ENCODE peak calls at places on chromosomes 5 and 9, in six cellular contexts. E is heart left ventricle, D is upper lobe of left lung, V is stomach, B is HCT116, J is A549. G is an unnamed sample.

GRCh38 chr5:74579215-74579614 is 61.3 kb downstream of the ENC1 start:
- DNase-seq in D (no peak), J (no peak), B (no peak), E (no peak), V (no peak), G (no peak)

GRCh38 chr9:94160594-94161501 is 76.6 kb downstream of the PTPDC1 start:
- DNase-seq in D (no peak), E (no peak), B (peak), V (no peak), J (no peak), G (no peak)

GRCh38 chr5:73692981-73693380 is 67.0 kb downstream of the ARHGEF28 start:
- DNase-seq in V (no peak), B (no peak), D (no peak), J (no peak), E (no peak), G (no peak)

GRCh38 chr9:132155514-132155913 is 6.3 kb upstream of the NTNG2 start:
- DNase-seq in V (no peak), D (no peak), E (no peak), J (no peak), B (no peak), G (no peak)

GRCh38 chr9:91903126-91903911 is 46.7 kb downstream of the ROR2 start:
- DNase-seq in B (no peak), D (no peak), E (no peak), V (no peak), J (no peak), G (no peak)

GRCh38 chr9:35748239-35748857 is 680 bp downstream of the GBA2 start:
- DNase-seq in V (no peak), E (no peak), B (no peak), D (no peak), J (no peak), G (no peak)

GRCh38 chr5:194603-195209 is 3.4 kb downstream of the LRRC14B start:
- DNase-seq in J (no peak), V (no peak), E (peak), D (no peak), B (no peak), G (no peak)

GRCh38 chr5:159874308-159874707 is 42.0 kb upstream of the ADRA1B start:
- DNase-seq in J (peak), D (no peak), E (no peak), B (no peak), V (no peak), G (no peak)

GRCh38 chr9:130570200-130570599 is 9.2 kb upstream of the FUBP3 start:
- DNase-seq in J (no peak), V (no peak), B (peak), E (no peak), D (no peak), G (no peak)

GRCh38 chr9:4297151-4297794 is 2.6 kb downstream of the GLIS3 start:
- DNase-seq in V (peak), D (peak), E (peak), B (peak), J (peak), G (peak)

GRCh38 chr9:123929177-123929869 is 603 bp downstream of the DENND1A start:
- DNase-seq in V (no peak), J (no peak), D (no peak), B (no peak), E (no peak), G (no peak)
- H3K27ac ChIP-seq in V (peak), J (peak), D (peak), B (peak), E (peak), G (peak)

DNA sequence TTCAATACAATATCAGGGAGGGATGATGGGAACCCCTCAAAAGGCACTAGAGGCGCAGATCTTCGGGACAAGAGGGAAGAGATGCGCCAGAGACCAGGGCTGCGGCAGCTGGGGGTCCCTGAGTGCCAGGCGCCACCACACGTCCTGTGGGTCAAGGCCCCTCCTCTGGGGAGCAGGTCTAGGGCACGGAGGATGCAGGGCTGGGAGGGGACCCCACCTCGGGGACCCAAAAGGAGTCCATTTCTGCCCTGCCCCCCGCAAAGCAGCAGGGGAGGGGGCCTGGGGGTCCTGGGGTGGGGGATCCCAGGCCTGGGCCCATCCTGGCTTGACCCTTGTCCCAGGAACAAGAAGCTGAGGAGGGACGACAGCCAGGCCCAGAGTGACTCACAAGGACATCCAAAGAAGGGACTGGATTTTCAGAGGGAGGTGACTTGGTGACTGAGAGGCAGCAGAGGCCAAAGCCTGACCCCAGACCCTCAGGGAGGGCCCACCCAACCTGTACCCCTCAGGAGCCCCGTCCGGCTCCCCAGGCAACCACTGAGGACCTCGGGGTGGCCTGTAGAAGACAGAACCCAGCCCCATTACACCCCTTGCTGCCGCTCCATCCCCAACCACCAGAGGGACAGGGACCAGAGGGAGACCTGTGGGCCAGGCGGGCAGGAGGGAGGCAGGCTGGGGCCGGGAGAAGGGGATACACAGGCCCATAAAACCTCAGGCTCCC is 54.2 kb downstream of the LRSAM1 start:
- DNase-seq in D (no peak), V (no peak), J (peak), B (no peak), E (no peak), G (no peak)
- TF ChIP-seq POLR2A in D (no peak), V (no peak), J (no peak), B (no peak), E (no peak), G (no peak)

DNA sequence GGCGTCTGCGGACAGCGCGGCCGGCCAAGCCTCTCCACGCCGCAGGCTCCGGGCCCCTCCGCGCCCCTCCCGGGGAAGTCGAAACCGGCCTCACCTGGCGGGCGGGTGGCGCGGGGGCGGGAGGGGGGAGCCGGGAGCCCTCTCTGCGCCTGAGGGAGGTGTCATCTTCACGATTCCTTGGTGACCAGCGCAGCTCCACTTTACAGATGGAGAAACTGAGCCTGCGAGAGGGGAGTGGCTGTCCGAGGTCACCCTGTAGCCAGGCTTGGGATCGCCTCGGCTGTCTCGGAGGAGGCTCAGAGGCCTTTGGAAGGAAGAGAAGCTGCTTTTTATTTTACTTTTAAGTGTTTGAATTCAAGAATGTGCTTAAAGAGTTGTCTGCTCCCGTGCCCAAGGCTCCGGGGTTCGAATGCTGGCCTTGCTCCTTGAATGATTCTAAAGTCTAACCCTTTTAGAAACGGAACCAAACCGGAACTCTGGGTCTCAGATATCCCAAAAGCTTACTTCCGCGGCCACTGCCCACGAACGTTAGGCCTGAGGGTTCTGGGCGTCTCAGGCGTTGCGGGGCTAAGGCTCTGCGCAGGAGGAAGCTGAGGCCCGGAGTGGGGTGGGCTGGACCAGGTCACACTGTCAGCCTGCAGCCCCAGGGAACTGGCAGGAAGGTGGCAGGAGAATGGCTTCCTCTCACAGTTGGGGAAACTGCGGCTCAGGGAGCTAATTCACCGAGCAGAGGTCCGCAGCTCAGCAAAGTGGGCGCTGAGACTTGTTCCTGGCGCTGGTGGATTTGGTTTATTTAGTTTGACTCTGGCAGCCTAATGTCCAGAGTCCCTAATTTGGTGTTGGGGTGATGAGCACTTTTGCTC is 827 bp downstream of the SUSD3 start:
- DNase-seq in B (no peak), J (no peak), E (no peak), D (peak), V (peak), G (no peak)
- H3K27ac ChIP-seq in B (peak), J (peak), E (no peak), D (peak), V (peak), G (peak)

GRCh38 chr9:137310190-137311052 is 8.3 kb upstream of the NRARP start:
- DNase-seq in D (peak), E (no peak), B (no peak), J (no peak), V (no peak), G (no peak)
- TF ChIP-seq POLR2A in D (no peak), E (no peak), B (no peak), J (no peak), V (no peak), G (no peak)

DNA sequence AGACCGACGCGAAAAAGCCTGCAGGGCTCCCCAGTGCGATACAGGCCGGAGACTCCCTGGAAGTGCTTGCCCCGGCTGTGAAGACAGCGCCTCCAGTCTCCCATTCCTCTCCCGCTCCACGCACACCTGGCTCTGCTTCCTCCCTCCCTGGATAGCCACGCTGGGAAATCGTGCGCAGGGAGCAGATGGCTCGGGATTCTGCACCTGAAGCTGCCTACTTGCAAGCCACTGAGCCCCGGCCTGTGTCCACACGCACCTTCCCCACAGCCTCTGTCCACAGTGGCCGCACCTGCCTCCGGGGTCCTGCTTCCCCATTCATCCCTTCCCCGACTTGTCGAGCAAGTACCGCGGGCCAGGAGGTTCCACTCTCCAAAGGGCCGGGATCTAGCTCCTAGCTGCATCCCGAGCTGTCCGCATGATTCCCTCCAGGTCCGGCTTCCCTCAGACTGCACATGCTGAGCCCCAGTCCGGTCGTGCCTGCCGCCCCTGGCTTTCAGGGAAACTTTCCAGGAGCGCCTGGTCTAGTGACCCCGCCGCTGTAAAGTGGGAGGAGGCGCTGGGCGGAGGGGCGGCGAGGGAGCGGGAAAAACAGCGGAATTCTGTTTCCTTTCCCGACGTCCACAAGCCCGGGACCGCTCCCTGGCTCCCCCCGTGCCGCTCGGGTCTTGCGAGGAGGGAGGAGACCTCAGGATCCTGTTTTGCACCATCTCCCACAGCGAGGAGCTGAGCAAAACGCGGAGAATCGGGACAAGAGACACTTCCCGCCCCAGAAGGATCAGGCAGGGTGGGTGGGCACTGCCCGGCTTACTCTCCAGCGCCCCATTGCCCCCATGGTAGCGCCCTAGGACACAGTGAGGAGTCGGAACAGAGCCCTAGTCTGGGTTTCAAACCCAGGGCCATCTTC is 2.0 kb downstream of the SEMA6A start:
- DNase-seq in V (peak), E (peak), D (no peak), B (no peak), J (peak), G (no peak)
- H3K27ac ChIP-seq in V (peak), E (peak), D (peak), B (no peak), J (no peak), G (no peak)

GRCh38 chr5:178122346-178122745 is 8.5 kb upstream of the RMND5B start:
- DNase-seq in B (no peak), J (no peak), V (no peak), E (no peak), D (no peak), G (no peak)

GRCh38 chr5:178125253-178125916 is 5.4 kb upstream of the RMND5B start:
- DNase-seq in D (no peak), E (no peak), V (no peak), J (no peak), B (no peak), G (peak)

GRCh38 chr5:178123094-178123986 is 7.5 kb upstream of the RMND5B start:
- DNase-seq in D (no peak), V (no peak), E (no peak), B (no peak), J (no peak), G (no peak)

GRCh38 chr5:178126556-178126955 is 4.3 kb upstream of the RMND5B start:
- DNase-seq in E (no peak), B (no peak), J (no peak), V (no peak), D (no peak), G (no peak)

DNA sequence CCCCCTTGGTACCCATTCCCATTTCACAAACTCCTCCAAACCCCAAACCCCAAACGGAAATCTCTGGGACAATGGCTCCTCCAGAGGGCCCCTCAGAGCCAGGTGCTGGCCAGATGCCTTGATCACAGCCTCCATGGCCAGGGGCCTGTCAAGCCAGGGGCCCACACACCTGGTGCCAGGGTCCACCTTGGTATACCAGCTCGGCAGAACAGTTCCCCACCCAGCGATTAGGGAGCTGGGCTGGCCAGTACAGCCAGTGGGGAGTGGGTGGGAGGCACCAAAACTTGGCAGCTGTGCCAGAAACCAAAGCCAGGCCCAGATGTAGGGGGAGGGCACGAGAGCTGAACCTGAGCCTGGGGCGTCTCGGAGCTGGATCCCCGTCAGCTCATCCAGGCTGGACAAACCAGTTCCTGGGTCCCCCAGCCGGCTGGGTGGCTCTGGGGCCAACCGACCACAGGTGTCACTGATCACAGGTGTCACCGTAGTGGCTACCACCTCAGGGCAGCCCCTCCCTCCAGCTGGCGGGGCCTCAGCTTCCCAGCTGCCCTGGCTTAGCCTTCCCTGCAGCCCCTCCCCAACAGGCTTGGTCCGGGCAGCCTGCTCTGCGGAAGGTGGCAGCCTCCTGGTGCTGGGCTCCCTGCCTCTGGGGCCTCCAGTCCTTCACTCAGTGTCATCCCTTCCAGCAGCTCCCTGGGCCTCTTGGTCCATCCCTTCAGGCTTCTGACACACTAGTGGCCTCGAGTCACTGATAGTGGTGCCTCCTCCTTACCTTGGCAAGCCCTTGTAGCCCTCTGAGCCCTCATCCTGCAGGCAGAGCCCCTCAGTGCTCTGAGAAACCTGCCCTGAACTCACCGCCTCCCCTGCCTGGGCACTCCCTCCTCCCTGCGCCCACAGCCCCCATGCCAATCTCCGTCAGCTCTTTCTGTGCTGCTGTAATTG is 6.6 kb upstream of the RMND5B start:
- DNase-seq in E (no peak), D (no peak), V (peak), J (no peak), B (no peak), G (no peak)
- TF ChIP-seq POLR2A in E (no peak), D (no peak), V (no peak), J (no peak), B (no peak), G (no peak)

DNA sequence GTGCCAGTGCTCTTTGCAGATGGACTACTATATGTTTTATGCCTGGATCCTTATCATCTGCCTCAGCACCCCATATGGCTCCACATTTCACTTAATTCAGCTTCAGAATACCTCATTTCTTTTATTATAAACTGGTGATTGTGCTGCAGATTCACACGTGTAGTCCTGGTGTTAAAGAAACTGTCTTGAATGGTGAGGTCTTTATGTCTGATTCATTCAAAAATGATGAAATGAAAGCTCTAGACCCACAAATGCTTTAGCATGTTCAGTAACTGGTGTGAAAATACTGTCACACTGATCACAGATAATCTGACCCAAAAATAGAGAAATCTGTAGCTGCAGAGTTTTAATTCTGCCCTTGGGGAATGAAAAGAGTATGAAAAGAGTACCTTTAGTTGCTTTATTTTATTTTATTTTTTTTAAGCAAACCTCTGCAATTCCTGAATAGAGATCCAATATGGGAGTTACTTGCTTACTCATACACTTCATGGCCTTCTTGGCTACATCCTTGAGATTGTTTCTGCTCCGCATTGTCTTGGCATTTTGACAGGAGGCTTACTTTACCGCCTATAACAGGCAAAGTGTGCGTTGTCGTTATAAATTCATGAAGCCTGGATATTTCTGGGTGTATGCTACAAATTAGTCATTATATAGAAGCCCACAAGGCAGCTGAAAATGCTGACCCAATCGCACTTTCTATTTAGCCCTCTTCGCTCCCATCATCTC is 2.7 kb downstream of the RGMB start:
- DNase-seq in J (no peak), D (no peak), B (no peak), E (no peak), V (no peak), G (no peak)
- H3K27ac ChIP-seq in J (no peak), D (peak), B (no peak), E (no peak), V (peak), G (peak)